ENCODE peak calls at places on chromosomes 16 and 17, in seven cellular contexts. One of them, this sample, is unnamed.

GRCh38 chr17:49061524-49061943 is 64.3 kb downstream of the IGF2BP1 start:
- DNase-seq in small intestine: no peak
- DNase-seq in AG08395: no peak
- DNase-seq in GM13977: no peak
- DNase-seq in kidney tubule cell: peak; percentile 33
- DNase-seq in activated naive CD4-positive, alpha-beta T cell treated with anti-CD3 and anti-CD28 coated beads for 36 hours: no peak
- DNase-seq in stomach: no peak
- DNase-seq in this sample: peak; percentile 34

GRCh38 chr16:2704983-2705275 is 15.1 kb downstream of the PRSS27 start:
- DNase-seq in small intestine: no peak
- DNase-seq in AG08395: no peak
- DNase-seq in GM13977: no peak
- DNase-seq in kidney tubule cell: no peak
- DNase-seq in activated naive CD4-positive, alpha-beta T cell treated with anti-CD3 and anti-CD28 coated beads for 36 hours: no peak
- DNase-seq in stomach: no peak
- DNase-seq in this sample: no peak

GRCh38 chr17:39929657-39930407 is 2.3 kb downstream of the LRRC3C start:
- DNase-seq in small intestine: no peak
- DNase-seq in AG08395: peak; percentile 59
- DNase-seq in GM13977: no peak
- DNase-seq in kidney tubule cell: peak; percentile 73
- DNase-seq in activated naive CD4-positive, alpha-beta T cell treated with anti-CD3 and anti-CD28 coated beads for 36 hours: no peak
- DNase-seq in stomach: no peak
- DNase-seq in this sample: no peak

GRCh38 chr17:60604686-60605334 is 4.8 kb downstream of the PPM1D start:
- DNase-seq in small intestine: no peak
- DNase-seq in AG08395: peak; percentile 43
- DNase-seq in GM13977: no peak
- DNase-seq in kidney tubule cell: peak; percentile 94
- DNase-seq in activated naive CD4-positive, alpha-beta T cell treated with anti-CD3 and anti-CD28 coated beads for 36 hours: no peak
- DNase-seq in stomach: no peak
- DNase-seq in this sample: peak; percentile 75

GRCh38 chr17:9924735-9925191 is 19.7 kb upstream of the RCVRN start:
- DNase-seq in small intestine: peak; percentile 67
- DNase-seq in AG08395: peak; percentile 74
- DNase-seq in GM13977: peak; percentile 76
- DNase-seq in kidney tubule cell: peak; percentile 75
- DNase-seq in activated naive CD4-positive, alpha-beta T cell treated with anti-CD3 and anti-CD28 coated beads for 36 hours: peak; percentile 23
- DNase-seq in stomach: no peak
- DNase-seq in this sample: peak; percentile 77

GRCh38 chr16:12737563-12737962 is 66.1 kb downstream of the CPPED1 start:
- DNase-seq in small intestine: no peak
- DNase-seq in AG08395: no peak
- DNase-seq in GM13977: no peak
- DNase-seq in kidney tubule cell: no peak
- DNase-seq in activated naive CD4-positive, alpha-beta T cell treated with anti-CD3 and anti-CD28 coated beads for 36 hours: no peak
- DNase-seq in stomach: no peak
- DNase-seq in this sample: no peak

GRCh38 chr16:59046335-59046734 is 312.2 kb upstream of the GOT2 start:
- DNase-seq in small intestine: no peak
- DNase-seq in AG08395: peak; percentile 17
- DNase-seq in GM13977: no peak
- DNase-seq in kidney tubule cell: peak; percentile 33
- DNase-seq in activated naive CD4-positive, alpha-beta T cell treated with anti-CD3 and anti-CD28 coated beads for 36 hours: no peak
- DNase-seq in stomach: no peak
- DNase-seq in this sample: no peak

GRCh38 chr17:17350491-17351355 is 47.5 kb downstream of the NT5M start:
- DNase-seq in small intestine: no peak
- DNase-seq in AG08395: peak; percentile 77
- DNase-seq in GM13977: no peak
- DNase-seq in kidney tubule cell: peak; percentile 81
- DNase-seq in activated naive CD4-positive, alpha-beta T cell treated with anti-CD3 and anti-CD28 coated beads for 36 hours: no peak
- DNase-seq in stomach: peak; percentile 13
- DNase-seq in this sample: peak; percentile 62

GRCh38 chr17:1455291-1455747 is 713 bp downstream of the CRK start:
- DNase-seq in small intestine: peak; percentile 66
- DNase-seq in AG08395: peak; percentile 84
- DNase-seq in GM13977: peak; percentile 60
- DNase-seq in kidney tubule cell: peak; percentile 81
- DNase-seq in activated naive CD4-positive, alpha-beta T cell treated with anti-CD3 and anti-CD28 coated beads for 36 hours: peak; percentile 60
- DNase-seq in stomach: peak; percentile 62
- DNase-seq in this sample: peak; percentile 76

GRCh38 chr16:79770244-79771064 is 169.9 kb upstream of the MAF start:
- DNase-seq in small intestine: peak; percentile 94
- DNase-seq in AG08395: peak; percentile 96
- DNase-seq in GM13977: peak; percentile 84
- DNase-seq in kidney tubule cell: peak; percentile 92
- DNase-seq in activated naive CD4-positive, alpha-beta T cell treated with anti-CD3 and anti-CD28 coated beads for 36 hours: peak; percentile 76
- DNase-seq in stomach: peak; percentile 92
- DNase-seq in this sample: peak; percentile 90

GRCh38 chr16:52861614-52862022 is 191.1 kb downstream of the CHD9NB start:
- DNase-seq in small intestine: peak; percentile 24
- DNase-seq in AG08395: no peak
- DNase-seq in GM13977: no peak
- DNase-seq in kidney tubule cell: peak; percentile 45
- DNase-seq in activated naive CD4-positive, alpha-beta T cell treated with anti-CD3 and anti-CD28 coated beads for 36 hours: no peak
- DNase-seq in stomach: no peak
- DNase-seq in this sample: no peak

GRCh38 chr16:69613283-69614154 is 47.8 kb downstream of the NFAT5 start:
- DNase-seq in small intestine: peak; percentile 78
- DNase-seq in AG08395: no peak
- DNase-seq in GM13977: peak; percentile 55
- DNase-seq in kidney tubule cell: peak; percentile 78
- DNase-seq in activated naive CD4-positive, alpha-beta T cell treated with anti-CD3 and anti-CD28 coated beads for 36 hours: peak; percentile 30
- DNase-seq in stomach: no peak
- DNase-seq in this sample: peak; percentile 13

GRCh38 chr17:75507712-75508111 is 7.6 kb downstream of the CASKIN2 start:
- DNase-seq in small intestine: no peak
- DNase-seq in AG08395: no peak
- DNase-seq in GM13977: no peak
- DNase-seq in kidney tubule cell: no peak
- DNase-seq in activated naive CD4-positive, alpha-beta T cell treated with anti-CD3 and anti-CD28 coated beads for 36 hours: no peak
- DNase-seq in stomach: no peak
- DNase-seq in this sample: no peak

GRCh38 chr16:15495898-15496297 is 61.5 kb downstream of the BMERB1 start:
- DNase-seq in small intestine: no peak
- DNase-seq in AG08395: no peak
- DNase-seq in GM13977: no peak
- DNase-seq in kidney tubule cell: no peak
- DNase-seq in activated naive CD4-positive, alpha-beta T cell treated with anti-CD3 and anti-CD28 coated beads for 36 hours: no peak
- DNase-seq in stomach: no peak
- DNase-seq in this sample: no peak

GRCh38 chr17:17408236-17408794 is 68.5 kb upstream of the MED9 start:
- DNase-seq in small intestine: peak; percentile 48
- DNase-seq in AG08395: no peak
- DNase-seq in GM13977: no peak
- DNase-seq in kidney tubule cell: peak; percentile 60
- DNase-seq in activated naive CD4-positive, alpha-beta T cell treated with anti-CD3 and anti-CD28 coated beads for 36 hours: no peak
- DNase-seq in stomach: no peak
- DNase-seq in this sample: no peak

GRCh38 chr16:15857779-15858560 is 1.1 kb upstream of the MYH11 start:
- DNase-seq in small intestine: no peak
- DNase-seq in AG08395: peak; percentile 61
- DNase-seq in GM13977: peak; percentile 46
- DNase-seq in kidney tubule cell: peak; percentile 14
- DNase-seq in activated naive CD4-positive, alpha-beta T cell treated with anti-CD3 and anti-CD28 coated beads for 36 hours: no peak
- DNase-seq in stomach: peak; percentile 27
- DNase-seq in this sample: peak; percentile 28

GRCh38 chr16:2024026-2024425 is 2.7 kb upstream of the NHERF2 start:
- DNase-seq in small intestine: no peak
- DNase-seq in AG08395: no peak
- DNase-seq in GM13977: no peak
- DNase-seq in kidney tubule cell: no peak
- DNase-seq in activated naive CD4-positive, alpha-beta T cell treated with anti-CD3 and anti-CD28 coated beads for 36 hours: no peak
- DNase-seq in stomach: no peak
- DNase-seq in this sample: no peak

GRCh38 chr16:70457446-70457845 is 3.1 kb downstream of the FCSK start:
- DNase-seq in small intestine: no peak
- DNase-seq in AG08395: no peak
- DNase-seq in GM13977: no peak
- DNase-seq in kidney tubule cell: no peak
- DNase-seq in activated naive CD4-positive, alpha-beta T cell treated with anti-CD3 and anti-CD28 coated beads for 36 hours: no peak
- DNase-seq in stomach: no peak
- DNase-seq in this sample: no peak

GRCh38 chr16:80993293-80993691 is 13.4 kb downstream of the CMC2 start:
- DNase-seq in small intestine: no peak
- DNase-seq in AG08395: peak; percentile 77
- DNase-seq in GM13977: no peak
- DNase-seq in kidney tubule cell: peak; percentile 56
- DNase-seq in activated naive CD4-positive, alpha-beta T cell treated with anti-CD3 and anti-CD28 coated beads for 36 hours: no peak
- DNase-seq in stomach: peak; percentile 47
- DNase-seq in this sample: peak; percentile 76

GRCh38 chr16:64098451-64098850 is 1023.4 kb downstream of the CDH11 start:
- DNase-seq in small intestine: no peak
- DNase-seq in AG08395: no peak
- DNase-seq in GM13977: no peak
- DNase-seq in kidney tubule cell: no peak
- DNase-seq in activated naive CD4-positive, alpha-beta T cell treated with anti-CD3 and anti-CD28 coated beads for 36 hours: no peak
- DNase-seq in stomach: no peak
- DNase-seq in this sample: no peak

GRCh38 chr17:21397341-21398050 is 21.3 kb downstream of the KCNJ12 start:
- DNase-seq in small intestine: no peak
- DNase-seq in AG08395: peak; percentile 86
- DNase-seq in GM13977: no peak
- DNase-seq in kidney tubule cell: no peak
- DNase-seq in activated naive CD4-positive, alpha-beta T cell treated with anti-CD3 and anti-CD28 coated beads for 36 hours: no peak
- DNase-seq in stomach: no peak
- DNase-seq in this sample: no peak

GRCh38 chr16:69131167-69131748 is 1.1 kb downstream of the CHTF8 start:
- DNase-seq in small intestine: no peak
- DNase-seq in AG08395: peak; percentile 57
- DNase-seq in GM13977: peak; percentile 57
- DNase-seq in kidney tubule cell: peak; percentile 38
- DNase-seq in activated naive CD4-positive, alpha-beta T cell treated with anti-CD3 and anti-CD28 coated beads for 36 hours: peak; percentile 14
- DNase-seq in stomach: no peak
- DNase-seq in this sample: no peak

GRCh38 chr17:20059728-20060188 is 50.6 kb downstream of the SPECC1 start:
- DNase-seq in small intestine: no peak
- DNase-seq in AG08395: no peak
- DNase-seq in GM13977: no peak
- DNase-seq in kidney tubule cell: peak; percentile 71
- DNase-seq in activated naive CD4-positive, alpha-beta T cell treated with anti-CD3 and anti-CD28 coated beads for 36 hours: no peak
- DNase-seq in stomach: no peak
- DNase-seq in this sample: peak; percentile 27

GRCh38 chr17:42365136-42365535 is 23.1 kb downstream of the STAT3 start:
- DNase-seq in small intestine: no peak
- DNase-seq in AG08395: peak; percentile 76
- DNase-seq in GM13977: no peak
- DNase-seq in kidney tubule cell: peak; percentile 75
- DNase-seq in activated naive CD4-positive, alpha-beta T cell treated with anti-CD3 and anti-CD28 coated beads for 36 hours: peak; percentile 19
- DNase-seq in stomach: no peak
- DNase-seq in this sample: peak; percentile 50

GRCh38 chr17:49557204-49558024 is 18.3 kb upstream of the NXPH3 start:
- DNase-seq in small intestine: peak; percentile 54
- DNase-seq in AG08395: peak; percentile 46
- DNase-seq in GM13977: peak; percentile 61
- DNase-seq in kidney tubule cell: peak; percentile 60
- DNase-seq in activated naive CD4-positive, alpha-beta T cell treated with anti-CD3 and anti-CD28 coated beads for 36 hours: peak; percentile 64
- DNase-seq in stomach: peak; percentile 51
- DNase-seq in this sample: peak; percentile 47

GRCh38 chr16:82738699-82739098 is 111.9 kb downstream of the CDH13 start:
- DNase-seq in small intestine: no peak
- DNase-seq in AG08395: no peak
- DNase-seq in GM13977: no peak
- DNase-seq in kidney tubule cell: no peak
- DNase-seq in activated naive CD4-positive, alpha-beta T cell treated with anti-CD3 and anti-CD28 coated beads for 36 hours: no peak
- DNase-seq in stomach: no peak
- DNase-seq in this sample: no peak

GRCh38 chr17:28953444-28954118 is 2.3 kb upstream of the PHF12 start:
- DNase-seq in small intestine: peak; percentile 38
- DNase-seq in AG08395: no peak
- DNase-seq in GM13977: peak; percentile 60
- DNase-seq in kidney tubule cell: peak; percentile 37
- DNase-seq in activated naive CD4-positive, alpha-beta T cell treated with anti-CD3 and anti-CD28 coated beads for 36 hours: peak; percentile 69
- DNase-seq in stomach: peak; percentile 35
- DNase-seq in this sample: peak; percentile 51

GRCh38 chr16:85395913-85396878 is 216.9 kb upstream of the GSE1 start:
- DNase-seq in small intestine: no peak
- DNase-seq in AG08395: peak; percentile 10
- DNase-seq in GM13977: no peak
- DNase-seq in kidney tubule cell: no peak
- DNase-seq in activated naive CD4-positive, alpha-beta T cell treated with anti-CD3 and anti-CD28 coated beads for 36 hours: peak; percentile 3
- DNase-seq in stomach: no peak
- DNase-seq in this sample: no peak